ENCODE peak calls at places on chromosomes 13 and 19, in eight cellular contexts. B is H54, G is uterus, E is A549, L is IMR-90, P is HCT116, N is sigmoid colon, T is NB4. S is an unnamed sample.

GRCh38 chr19:55305491-55305890 is 19.6 kb downstream of the TMEM150B start:
- DNase-seq in B (no peak), G (peak; percentile 31), E (peak; percentile 66), L (no peak), P (no peak), N (no peak), T (peak; percentile 57), S (peak; percentile 63)

GRCh38 chr19:34501339-34502320 is 20.1 kb downstream of the WTIP start:
- DNase-seq in B (peak; percentile 99), G (peak; percentile 94), E (peak; percentile 99), L (peak; percentile 86), P (peak; percentile 69), N (peak; percentile 96), T (peak; percentile 81), S (peak; percentile 93)

GRCh38 chr19:20078696-20079095 is 896 bp downstream of the ZNF90 start:
- DNase-seq in B (no peak), G (peak; percentile 22), E (no peak), L (peak; percentile 18), P (no peak), N (peak; percentile 67), T (peak; percentile 70), S (peak; percentile 66)

GRCh38 chr13:98324105-98324504 is 147.0 kb upstream of the RNF113B start:
- DNase-seq in B (no peak), G (no peak), E (no peak), L (no peak), P (no peak), N (no peak), T (no peak), S (no peak)

GRCh38 chr13:52707375-52707774 is 32.2 kb downstream of the CNMD start:
- DNase-seq in B (no peak), G (no peak), E (no peak), L (no peak), P (no peak), N (no peak), T (no peak), S (no peak)

GRCh38 chr13:32783067-32783466 is 196.8 kb downstream of the PDS5B start:
- DNase-seq in B (no peak), G (no peak), E (no peak), L (peak; percentile 67), P (no peak), N (no peak), T (peak; percentile 49), S (no peak)

GRCh38 chr19:48603850-48604249 is 2.7 kb upstream of the SPACA4 start:
- DNase-seq in B (no peak), G (no peak), E (no peak), L (no peak), P (no peak), N (no peak), T (peak; percentile 60), S (no peak)

GRCh38 chr13:93889430-93889829 is 590.1 kb downstream of the DCT start:
- DNase-seq in B (no peak), G (no peak), E (no peak), L (no peak), P (no peak), N (no peak), T (no peak), S (no peak)

GRCh38 chr13:57630661-57631606 is 610 bp upstream of the PCDH17 start:
- DNase-seq in B (no peak), G (no peak), E (no peak), L (no peak), P (no peak), N (no peak), T (no peak), S (peak; percentile 4)

DNA sequence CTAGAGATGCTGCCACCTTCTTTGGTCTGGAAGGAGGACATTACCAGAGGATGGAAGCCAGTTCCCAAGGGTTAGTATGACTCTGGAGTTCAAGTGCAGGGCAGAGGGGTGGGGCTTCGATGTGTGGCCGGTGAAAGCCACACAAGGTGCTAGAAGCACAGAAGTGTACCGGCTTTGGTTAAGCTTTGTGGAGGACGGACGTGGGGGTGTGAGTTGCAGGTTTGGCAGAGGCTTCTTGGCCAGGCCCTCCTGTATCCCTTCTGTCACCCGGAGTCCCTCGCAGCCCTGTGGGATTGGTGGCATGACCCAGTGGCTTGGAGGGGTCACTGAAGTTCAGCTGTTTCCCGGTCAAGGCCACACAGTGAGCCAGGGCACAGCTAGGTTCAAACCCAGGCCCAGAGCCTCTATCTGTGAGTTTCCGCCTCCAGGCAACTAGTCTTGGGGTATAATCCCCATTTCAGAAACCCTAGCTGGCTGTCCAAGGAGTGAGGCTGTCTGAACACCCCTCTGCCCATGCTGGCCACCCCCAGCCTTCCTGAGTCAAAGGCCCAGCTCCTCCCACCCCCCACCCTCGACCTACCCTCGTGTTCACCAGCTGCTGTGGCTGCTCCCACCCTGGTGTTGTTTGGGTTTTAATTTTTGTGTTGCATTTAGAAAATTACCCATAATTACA is 4.6 kb upstream of the SSBP4 start:
- DNase-seq in B (no peak), G (peak; percentile 55), E (no peak), L (no peak), P (no peak), N (no peak), T (peak; percentile 68), S (peak; percentile 45)
- TF ChIP-seq POLR2A in B (no peak), G (no peak), E (no peak), L (no peak), P (peak; percentile 14), N (no peak), T (no peak), S (no peak)

GRCh38 chr19:2015611-2015950 is at the start of gene BTBD2:
- DNase-seq in B (no peak), G (peak; percentile 60), E (no peak), L (peak; percentile 84), P (peak; percentile 86), N (peak; percentile 87), T (peak; percentile 58), S (peak; percentile 65)

GRCh38 chr19:2013683-2013961 is 1.9 kb downstream of the BTBD2 start:
- DNase-seq in B (no peak), G (no peak), E (no peak), L (no peak), P (no peak), N (no peak), T (no peak), S (peak; percentile 52)

GRCh38 chr19:2012941-2013682 is 2.4 kb downstream of the BTBD2 start:
- DNase-seq in B (no peak), G (no peak), E (no peak), L (no peak), P (no peak), N (no peak), T (no peak), S (no peak)

GRCh38 chr19:2014731-2015610 is 543 bp downstream of the BTBD2 start:
- DNase-seq in B (peak; percentile 56), G (peak; percentile 54), E (no peak), L (no peak), P (no peak), N (peak; percentile 72), T (peak; percentile 44), S (no peak)

GRCh38 chr19:2014081-2014693 is 1.3 kb downstream of the BTBD2 start:
- DNase-seq in B (no peak), G (no peak), E (no peak), L (no peak), P (no peak), N (peak; percentile 72), T (no peak), S (no peak)
- TF ChIP-seq POLR2A in B (no peak), G (no peak), E (no peak), L (no peak), P (no peak), N (no peak), T (no peak), S (no peak)

GRCh38 chr19:45717131-45717982 is 13.3 kb downstream of the FBXO46 start:
- DNase-seq in B (peak; percentile 76), G (peak; percentile 99), E (peak; percentile 99), L (peak; percentile 97), P (peak; percentile 96), N (peak; percentile 100), T (peak; percentile 98), S (peak; percentile 99)
- TF ChIP-seq POLR2A in B (peak; percentile 14), G (peak; percentile 77), E (peak; percentile 41), L (peak; percentile 81), P (no peak), N (peak; percentile 32), T (no peak), S (peak; percentile 74)

GRCh38 chr13:23796546-23796945 is 92.7 kb downstream of the MIPEP start:
- DNase-seq in B (no peak), G (no peak), E (no peak), L (peak; percentile 49), P (no peak), N (no peak), T (no peak), S (no peak)

GRCh38 chr13:23794267-23795161 is 94.7 kb downstream of the MIPEP start:
- DNase-seq in B (no peak), G (no peak), E (no peak), L (peak; percentile 85), P (no peak), N (no peak), T (no peak), S (no peak)

GRCh38 chr13:23792680-23793079 is 96.5 kb downstream of the MIPEP start:
- DNase-seq in B (no peak), G (no peak), E (no peak), L (peak; percentile 17), P (no peak), N (no peak), T (no peak), S (no peak)

GRCh38 chr13:23790591-23791170 is 98.5 kb downstream of the MIPEP start:
- DNase-seq in B (no peak), G (no peak), E (no peak), L (peak; percentile 82), P (no peak), N (no peak), T (no peak), S (no peak)

GRCh38 chr13:23793711-23794110 is 95.5 kb downstream of the MIPEP start:
- DNase-seq in B (no peak), G (no peak), E (no peak), L (no peak), P (no peak), N (no peak), T (no peak), S (no peak)
- TF ChIP-seq POLR2A in B (no peak), G (no peak), E (no peak), L (no peak), P (no peak), N (no peak), T (no peak), S (no peak)

GRCh38 chr13:21670883-21671792 is at the start of gene FGF9:
- DNase-seq in B (peak; percentile 74), G (peak; percentile 67), E (peak; percentile 47), L (peak; percentile 79), P (peak; percentile 75), N (peak; percentile 76), T (peak; percentile 84), S (peak; percentile 74)
- TF ChIP-seq POLR2A in B (no peak), G (peak; percentile 60), E (peak; percentile 29), L (no peak), P (peak; percentile 49), N (no peak), T (no peak), S (peak; percentile 77)

GRCh38 chr19:2240881-2241760 is 4.5 kb downstream of the SF3A2 start:
- DNase-seq in B (no peak), G (no peak), E (no peak), L (no peak), P (no peak), N (no peak), T (no peak), S (no peak)
- TF ChIP-seq POLR2A in B (no peak), G (no peak), E (no peak), L (no peak), P (no peak), N (no peak), T (no peak), S (no peak)

S was measured in adrenal gland.